ENCODE peak calls at places on chromosomes 16 and 17, in ten cellular contexts. One of them, this sample, is unnamed.

GRCh38 chr16:80656731-80657150 is 115.9 kb downstream of the DYNLRB2 start:
- DNase-seq in stimulated activated CD4-positive, alpha-beta T cell treated with anti-CD3 and anti-CD28 coated beads, Interleukin-15, amount 100 ng/mL, for 24 hours: peak; percentile 50
- DNase-seq in pons: no peak
- DNase-seq in hepatic stellate cell: no peak
- DNase-seq in anterior cingulate cortex: no peak
- DNase-seq in Peyer's patch: no peak
- DNase-seq in activated T-helper 1 cell treated with anti-CD3 and anti-CD28 coated beads, Interleukin-2, amount 50 U/mL, for 16 hours: no peak
- DNase-seq in germinal center: no peak
- DNase-seq in sciatic nerve: no peak
- DNase-seq in H54: no peak
- DNase-seq in this sample: no peak

GRCh38 chr17:30824356-30825145 is at the start of gene CRLF3:
- DNase-seq in germinal center: peak; percentile 97
- DNase-seq in sciatic nerve: peak; percentile 92
- DNase-seq in H54: peak; percentile 76
- DNase-seq in stimulated activated CD4-positive, alpha-beta T cell treated with anti-CD3 and anti-CD28 coated beads, Interleukin-15, amount 100 ng/mL, for 24 hours: peak; percentile 93
- DNase-seq in hepatic stellate cell: peak; percentile 96
- DNase-seq in Peyer's patch: peak; percentile 94
- DNase-seq in pons: peak; percentile 89
- DNase-seq in anterior cingulate cortex: peak; percentile 81
- DNase-seq in activated T-helper 1 cell treated with anti-CD3 and anti-CD28 coated beads, Interleukin-2, amount 50 U/mL, for 16 hours: peak; percentile 85
- DNase-seq in this sample: peak; percentile 85

GRCh38 chr17:82871056-82871775 is 31.4 kb upstream of the ZNF750 start:
- DNase-seq in anterior cingulate cortex: no peak
- DNase-seq in sciatic nerve: no peak
- DNase-seq in Peyer's patch: no peak
- DNase-seq in hepatic stellate cell: no peak
- DNase-seq in H54: no peak
- DNase-seq in germinal center: peak; percentile 89
- DNase-seq in pons: no peak
- DNase-seq in stimulated activated CD4-positive, alpha-beta T cell treated with anti-CD3 and anti-CD28 coated beads, Interleukin-15, amount 100 ng/mL, for 24 hours: peak; percentile 63
- DNase-seq in activated T-helper 1 cell treated with anti-CD3 and anti-CD28 coated beads, Interleukin-2, amount 50 U/mL, for 16 hours: no peak
- DNase-seq in this sample: no peak

GRCh38 chr16:78277374-78277773 is 177.9 kb downstream of the WWOX start:
- DNase-seq in Peyer's patch: no peak
- DNase-seq in stimulated activated CD4-positive, alpha-beta T cell treated with anti-CD3 and anti-CD28 coated beads, Interleukin-15, amount 100 ng/mL, for 24 hours: no peak
- DNase-seq in sciatic nerve: no peak
- DNase-seq in H54: no peak
- DNase-seq in activated T-helper 1 cell treated with anti-CD3 and anti-CD28 coated beads, Interleukin-2, amount 50 U/mL, for 16 hours: no peak
- DNase-seq in pons: no peak
- DNase-seq in hepatic stellate cell: no peak
- DNase-seq in anterior cingulate cortex: no peak
- DNase-seq in germinal center: no peak
- DNase-seq in this sample: no peak

GRCh38 chr16:31476305-31477219 is 4.6 kb downstream of the TGFB1I1 start:
- DNase-seq in H54: no peak
- DNase-seq in anterior cingulate cortex: no peak
- DNase-seq in pons: no peak
- DNase-seq in Peyer's patch: peak; percentile 97
- DNase-seq in germinal center: peak; percentile 94
- DNase-seq in hepatic stellate cell: no peak
- DNase-seq in sciatic nerve: peak; percentile 86
- DNase-seq in activated T-helper 1 cell treated with anti-CD3 and anti-CD28 coated beads, Interleukin-2, amount 50 U/mL, for 16 hours: peak; percentile 73
- DNase-seq in stimulated activated CD4-positive, alpha-beta T cell treated with anti-CD3 and anti-CD28 coated beads, Interleukin-15, amount 100 ng/mL, for 24 hours: peak; percentile 94
- DNase-seq in this sample: no peak

GRCh38 chr16:9039208-9039607 is 52.2 kb upstream of the HAPSTR1 start:
- DNase-seq in germinal center: no peak
- DNase-seq in pons: no peak
- DNase-seq in stimulated activated CD4-positive, alpha-beta T cell treated with anti-CD3 and anti-CD28 coated beads, Interleukin-15, amount 100 ng/mL, for 24 hours: no peak
- DNase-seq in Peyer's patch: no peak
- DNase-seq in H54: no peak
- DNase-seq in anterior cingulate cortex: no peak
- DNase-seq in activated T-helper 1 cell treated with anti-CD3 and anti-CD28 coated beads, Interleukin-2, amount 50 U/mL, for 16 hours: no peak
- DNase-seq in sciatic nerve: no peak
- DNase-seq in hepatic stellate cell: no peak
- DNase-seq in this sample: no peak

GRCh38 chr17:67123692-67124091 is 79.3 kb downstream of the CACNG1 start:
- DNase-seq in stimulated activated CD4-positive, alpha-beta T cell treated with anti-CD3 and anti-CD28 coated beads, Interleukin-15, amount 100 ng/mL, for 24 hours: no peak
- DNase-seq in pons: no peak
- DNase-seq in H54: no peak
- DNase-seq in anterior cingulate cortex: no peak
- DNase-seq in Peyer's patch: no peak
- DNase-seq in hepatic stellate cell: no peak
- DNase-seq in activated T-helper 1 cell treated with anti-CD3 and anti-CD28 coated beads, Interleukin-2, amount 50 U/mL, for 16 hours: no peak
- DNase-seq in sciatic nerve: no peak
- DNase-seq in germinal center: no peak
- DNase-seq in this sample: no peak

GRCh38 chr17:1485311-1485747 is 7.2 kb downstream of the MYO1C start:
- DNase-seq in germinal center: peak; percentile 33
- DNase-seq in stimulated activated CD4-positive, alpha-beta T cell treated with anti-CD3 and anti-CD28 coated beads, Interleukin-15, amount 100 ng/mL, for 24 hours: peak; percentile 51
- DNase-seq in hepatic stellate cell: peak; percentile 61
- DNase-seq in Peyer's patch: peak; percentile 73
- DNase-seq in activated T-helper 1 cell treated with anti-CD3 and anti-CD28 coated beads, Interleukin-2, amount 50 U/mL, for 16 hours: no peak
- DNase-seq in pons: no peak
- DNase-seq in H54: peak; percentile 63
- DNase-seq in anterior cingulate cortex: no peak
- DNase-seq in sciatic nerve: peak; percentile 72
- DNase-seq in this sample: peak; percentile 68

GRCh38 chr17:76929148-76929547 is 60.9 kb downstream of the MGAT5B start:
- DNase-seq in H54: no peak
- DNase-seq in sciatic nerve: no peak
- DNase-seq in activated T-helper 1 cell treated with anti-CD3 and anti-CD28 coated beads, Interleukin-2, amount 50 U/mL, for 16 hours: no peak
- DNase-seq in stimulated activated CD4-positive, alpha-beta T cell treated with anti-CD3 and anti-CD28 coated beads, Interleukin-15, amount 100 ng/mL, for 24 hours: no peak
- DNase-seq in hepatic stellate cell: no peak
- DNase-seq in Peyer's patch: no peak
- DNase-seq in pons: no peak
- DNase-seq in germinal center: no peak
- DNase-seq in anterior cingulate cortex: no peak
- DNase-seq in this sample: no peak

GRCh38 chr17:5870231-5870953 is 199.8 kb upstream of the WSCD1 start:
- DNase-seq in germinal center: no peak
- DNase-seq in pons: no peak
- DNase-seq in sciatic nerve: no peak
- DNase-seq in activated T-helper 1 cell treated with anti-CD3 and anti-CD28 coated beads, Interleukin-2, amount 50 U/mL, for 16 hours: no peak
- DNase-seq in H54: no peak
- DNase-seq in Peyer's patch: no peak
- DNase-seq in hepatic stellate cell: no peak
- DNase-seq in stimulated activated CD4-positive, alpha-beta T cell treated with anti-CD3 and anti-CD28 coated beads, Interleukin-15, amount 100 ng/mL, for 24 hours: no peak
- DNase-seq in anterior cingulate cortex: no peak
- DNase-seq in this sample: no peak

GRCh38 chr16:12976491-12976890 is 75.1 kb downstream of the SHISA9 start:
- DNase-seq in germinal center: no peak
- DNase-seq in hepatic stellate cell: no peak
- DNase-seq in activated T-helper 1 cell treated with anti-CD3 and anti-CD28 coated beads, Interleukin-2, amount 50 U/mL, for 16 hours: no peak
- DNase-seq in pons: no peak
- DNase-seq in sciatic nerve: no peak
- DNase-seq in Peyer's patch: no peak
- DNase-seq in anterior cingulate cortex: no peak
- DNase-seq in stimulated activated CD4-positive, alpha-beta T cell treated with anti-CD3 and anti-CD28 coated beads, Interleukin-15, amount 100 ng/mL, for 24 hours: no peak
- DNase-seq in H54: no peak
- DNase-seq in this sample: no peak

GRCh38 chr16:8594149-8594666 is 3.9 kb upstream of the TMEM114 start:
- DNase-seq in Peyer's patch: no peak
- DNase-seq in pons: no peak
- DNase-seq in germinal center: no peak
- DNase-seq in anterior cingulate cortex: no peak
- DNase-seq in activated T-helper 1 cell treated with anti-CD3 and anti-CD28 coated beads, Interleukin-2, amount 50 U/mL, for 16 hours: no peak
- DNase-seq in sciatic nerve: no peak
- DNase-seq in hepatic stellate cell: no peak
- DNase-seq in H54: no peak
- DNase-seq in stimulated activated CD4-positive, alpha-beta T cell treated with anti-CD3 and anti-CD28 coated beads, Interleukin-15, amount 100 ng/mL, for 24 hours: no peak
- DNase-seq in this sample: no peak

This sample was measured in mesothelial cell of epicardium.